ENCODE peak calls at places on chromosomes 12 and 14, in four cellular contexts. A, Y, P and L are unnamed samples.
A peak's percentile ranks its signal among the peaks of the same experiment; 100 is the strongest.

GRCh38 chr12:23880988-23881387 is 68.5 kb downstream of the SOX5 start:
- DNase-seq in A (no peak), Y (peak; percentile 8), P (peak; percentile 14), L (no peak)

GRCh38 chr14:38210168-38210567 is 2.5 kb downstream of the SSTR1 start:
- DNase-seq in A (no peak), Y (no peak), P (no peak), L (no peak)

GRCh38 chr14:33068626-33069025 is 129.9 kb downstream of the NPAS3 start:
- DNase-seq in A (no peak), Y (no peak), P (no peak), L (no peak)

GRCh38 chr12:124640096-124640495 is 72.7 kb upstream of the NCOR2 start:
- DNase-seq in A (no peak), Y (no peak), P (no peak), L (no peak)

GRCh38 chr12:120234643-120235368 is 30.7 kb downstream of the PXN start:
- DNase-seq in A (no peak), Y (peak; percentile 88), P (peak; percentile 67), L (peak; percentile 85)

GRCh38 chr12:118377891-118378470 is 1.6 kb downstream of the SUDS3 start:
- DNase-seq in A (no peak), Y (peak; percentile 75), P (peak; percentile 73), L (peak; percentile 36)

GRCh38 chr14:92728781-92729364 is 19.6 kb downstream of the LGMN start:
- DNase-seq in A (no peak), Y (peak; percentile 11), P (no peak), L (no peak)

GRCh38 chr14:68675233-68675577 is 117.7 kb downstream of the ZFP36L1 start:
- DNase-seq in A (no peak), Y (no peak), P (no peak), L (peak; percentile 6)

DNA sequence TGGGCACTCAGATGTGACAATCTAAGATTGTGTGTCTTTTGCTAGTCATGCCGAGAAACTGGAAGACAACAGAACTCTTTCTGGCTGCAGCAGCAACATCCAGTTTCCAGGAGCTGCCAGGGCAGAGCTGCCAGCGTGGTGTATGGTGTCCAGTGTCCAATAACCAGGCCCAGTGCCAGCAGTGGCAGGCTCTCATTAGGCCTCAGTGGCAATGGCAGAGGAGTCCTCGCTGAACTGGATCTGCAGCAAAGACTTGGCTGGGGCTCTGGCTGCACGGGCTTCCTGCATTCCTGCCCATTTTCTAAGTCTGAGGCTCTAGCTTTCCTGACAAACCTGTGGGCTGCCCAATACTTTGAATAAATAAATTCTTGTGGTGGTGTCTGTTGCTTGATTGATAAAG is 26.2 kb upstream of the PPM1A start:
- DNase-seq in A (no peak), Y (no peak), P (no peak), L (no peak)
- TF ChIP-seq TAF1 in A (no peak), Y (no peak), P (no peak), L (no peak)

DNA sequence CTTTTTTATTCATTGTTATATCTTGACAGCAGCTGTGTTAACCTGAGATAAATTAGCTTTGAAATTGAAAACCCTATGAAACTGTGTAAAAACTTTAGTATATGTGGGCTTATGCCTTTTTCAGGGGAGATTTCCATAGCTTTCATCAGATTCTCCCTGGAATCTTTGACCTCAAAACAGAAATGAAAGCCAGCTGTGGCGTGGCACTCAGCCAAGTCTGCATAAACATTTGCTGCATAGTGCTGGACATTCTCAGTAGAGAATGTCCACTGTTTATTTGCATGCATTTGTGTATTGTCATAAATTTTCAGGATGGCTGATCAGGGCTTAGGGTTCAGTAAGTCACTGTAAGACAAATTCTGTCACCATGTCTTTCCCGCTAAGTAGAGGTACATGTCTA is 115.3 kb upstream of the NAP1L1 start:
- DNase-seq in A (no peak), Y (peak; percentile 23), P (no peak), L (no peak)
- H3K9me3 ChIP-seq in A (peaks cover 6% of the 10 kb centered on the region), Y (peaks cover 3% of the 10 kb centered on the region), P (peaks cover 17% of the 10 kb centered on the region), L (peaks cover 25% of the 10 kb centered on the region)

GRCh38 chr12:71000255-71000654 is 79.7 kb upstream of the PTPRR start:
- DNase-seq in A (no peak), Y (no peak), P (no peak), L (no peak)

GRCh38 chr12:70989232-70989631 is 68.7 kb upstream of the PTPRR start:
- DNase-seq in A (no peak), Y (no peak), P (no peak), L (no peak)

DNA sequence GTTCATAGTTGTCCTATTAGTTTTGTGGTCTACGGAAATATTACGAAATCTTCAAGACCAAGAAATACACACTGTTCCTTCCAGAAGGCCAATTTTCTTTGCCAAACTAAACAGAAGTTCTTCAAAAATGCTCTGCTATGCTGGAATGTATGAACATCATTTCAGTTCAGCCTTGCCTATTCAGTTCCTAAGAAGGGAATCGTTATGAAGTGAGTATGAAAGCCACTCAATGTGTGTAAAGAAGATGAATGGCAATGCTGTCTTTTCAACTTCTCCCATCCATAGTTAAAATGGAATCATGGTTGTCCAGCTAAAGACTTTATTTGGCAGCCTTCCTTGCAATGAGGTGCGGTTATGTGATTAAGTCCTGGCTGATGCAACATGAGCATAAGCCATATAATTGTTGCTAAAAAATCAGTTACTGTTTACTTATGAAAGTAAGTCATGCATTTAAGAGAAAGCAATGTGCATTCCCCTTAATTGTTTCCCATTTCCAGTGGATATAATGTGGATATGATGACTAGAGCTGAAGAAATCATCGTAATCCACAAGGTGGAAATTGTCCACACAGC is 73.8 kb upstream of the PTPRR start:
- DNase-seq in A (no peak), Y (no peak), P (no peak), L (no peak)
- TF ChIP-seq TAF1 in A (no peak), Y (no peak), P (no peak), L (no peak)

GRCh38 chr12:42306297-42306696 is 19.6 kb downstream of the ZCRB1 start:
- DNase-seq in A (no peak), Y (no peak), P (no peak), L (no peak)
- H3K9me3 ChIP-seq in A (no peaks in the 10 kb centered on the region), Y (no peaks in the 10 kb centered on the region), P (no peaks in the 10 kb centered on the region), L (no peaks in the 10 kb centered on the region)

DNA sequence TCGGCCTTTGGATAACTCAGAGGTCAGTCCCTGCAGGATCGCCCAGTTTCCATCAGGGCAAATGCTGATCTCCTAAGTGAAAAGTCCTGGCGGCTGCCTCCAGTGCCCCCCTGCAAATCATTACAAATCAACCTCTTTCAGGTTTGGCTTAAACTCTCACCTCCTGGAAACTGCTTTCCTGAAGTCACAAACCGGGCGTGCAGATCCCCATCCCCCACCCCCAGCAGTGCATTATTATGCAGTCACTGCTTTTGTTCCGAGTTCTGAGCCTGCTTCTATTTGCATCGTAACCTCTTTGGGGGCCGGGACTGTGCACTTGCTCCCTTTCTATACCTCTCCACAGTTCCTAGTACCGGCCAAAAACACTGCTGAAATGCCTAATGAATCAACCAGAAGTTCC is at the start of gene USP44:
- DNase-seq in A (no peak), Y (peak; percentile 18), P (no peak), L (no peak)
- TF ChIP-seq TAF1 in A (no peak), Y (no peak), P (no peak), L (no peak)